ENCODE peak calls at places on chromosome 14, in six cellular contexts. U, X, R, J, O and H are unnamed samples.

GRCh38 chr14:29584992-29585391 is 342.7 kb downstream of the PRKD1 start:
- DNase-seq in U (no peak), X (no peak), O (no peak), J (peak; percentile 27), R (no peak), H (peak; percentile 43)

GRCh38 chr14:75298187-75298985 is 19.8 kb downstream of the FOS start:
- DNase-seq in R (no peak), U (peak; percentile 13), X (no peak), J (no peak), O (no peak), H (no peak)

GRCh38 chr14:92520102-92520651 is 6.6 kb downstream of the RIN3 start:
- DNase-seq in X (no peak), J (no peak), R (no peak), O (no peak), U (no peak), H (no peak)

GRCh38 chr14:65412881-65413738 is 580 bp downstream of the FUT8 start:
- DNase-seq in X (peak; percentile 86), O (no peak), R (no peak), U (peak; percentile 46), J (peak; percentile 59), H (peak; percentile 41)

GRCh38 chr14:102325791-102326345 is 6.3 kb downstream of the ZNF839 start:
- DNase-seq in O (no peak), U (no peak), J (peak; percentile 61), X (no peak), R (no peak), H (no peak)

GRCh38 chr14:103683139-103683538 is 32.1 kb downstream of the XRCC3 start:
- DNase-seq in J (no peak), O (no peak), X (no peak), U (no peak), R (no peak), H (no peak)

GRCh38 chr14:44567997-44568396 is 60.9 kb upstream of the FSCB start:
- DNase-seq in X (no peak), J (no peak), U (no peak), O (no peak), R (no peak), H (no peak)

GRCh38 chr14:94572637-94573303 is 8.5 kb upstream of the SERPINA5 start:
- DNase-seq in U (no peak), R (no peak), J (no peak), O (peak; percentile 1), X (no peak), H (no peak)

GRCh38 chr14:104262515-104263514 is 124.4 kb downstream of the KIF26A start:
- DNase-seq in O (no peak), U (no peak), R (no peak), J (peak; percentile 16), X (no peak), H (no peak)

GRCh38 chr14:27553820-27554219 is 956.0 kb upstream of the NOVA1 start:
- DNase-seq in O (no peak), U (no peak), R (no peak), X (no peak), J (no peak), H (no peak)
- TF ChIP-seq CTCF in O (no peak), U (no peak), R (peak; percentile 39), X (peak; percentile 17), J (no peak), H (no peak)

DNA sequence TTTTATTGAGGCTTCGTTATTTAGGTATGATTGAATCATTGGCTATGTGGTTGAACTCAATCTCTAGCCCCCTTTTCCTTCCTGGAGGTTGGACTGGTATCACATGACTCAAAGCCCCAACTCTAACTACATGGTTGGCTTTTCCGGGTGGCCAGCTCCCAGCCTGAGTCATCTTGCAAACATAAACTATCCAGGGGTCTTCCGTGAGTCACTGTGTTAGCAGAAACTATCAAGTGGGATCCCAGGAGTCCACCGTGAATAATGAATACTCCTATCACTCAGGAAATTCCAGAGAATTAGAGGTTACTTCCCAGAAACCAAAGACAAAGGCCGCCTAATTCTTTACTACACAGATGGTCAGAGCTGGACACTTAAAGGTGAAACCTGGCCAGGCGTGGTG is 19.7 kb upstream of the PLEKHD1 start:
- DNase-seq in X (no peak), O (no peak), J (no peak), R (no peak), U (peak; percentile 73), H (no peak)
- TF ChIP-seq CTCF in X (no peak), O (no peak), J (no peak), R (no peak), U (no peak), H (no peak)

DNA sequence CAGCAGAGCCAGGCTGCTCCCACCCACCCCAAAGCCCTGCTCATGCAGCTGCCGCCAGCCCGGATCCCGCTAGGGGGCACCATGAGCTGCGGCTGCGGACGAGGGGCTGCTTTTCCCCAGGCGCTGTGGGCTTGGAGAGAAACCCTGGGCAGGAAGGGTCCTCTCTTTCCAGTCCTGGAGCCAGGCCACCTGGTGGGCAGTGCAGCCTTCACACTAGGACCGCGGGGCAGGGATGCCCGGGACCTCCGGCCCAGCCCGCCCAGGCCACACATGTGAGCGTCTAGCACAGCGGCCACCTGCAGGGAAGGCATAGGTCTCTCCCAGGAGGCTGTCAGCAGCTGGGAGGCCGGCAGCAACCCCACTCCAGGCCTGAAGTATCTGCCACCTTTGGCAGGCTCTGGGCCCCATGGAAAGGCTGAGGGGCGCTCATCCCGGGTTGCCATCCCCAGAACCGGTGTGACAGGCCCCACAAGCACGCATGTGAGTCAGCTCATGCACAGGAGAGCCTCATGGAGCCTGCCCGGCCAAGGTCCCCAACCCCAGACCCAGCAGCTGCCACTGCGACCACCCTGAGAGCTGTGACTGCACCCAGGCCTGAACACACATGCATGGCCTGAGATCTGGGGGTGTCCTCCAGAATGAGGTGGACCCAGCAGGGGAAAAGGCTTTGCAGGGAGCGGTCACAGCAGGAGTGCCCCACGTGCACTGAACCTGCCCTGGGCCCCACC is 280.0 kb upstream of the RTL1 start:
- DNase-seq in R (peak; percentile 80), O (peak; percentile 8), X (peak; percentile 41), J (peak; percentile 88), U (no peak), H (peak; percentile 86)
- TF ChIP-seq CTCF in R (peak; percentile 42), O (no peak), X (peak; percentile 73), J (peak; percentile 66), U (no peak), H (peak; percentile 40)

GRCh38 chr14:20935303-20935984 is 19.8 kb upstream of the RNASE2 start:
- DNase-seq in R (no peak), O (no peak), J (no peak), U (no peak), X (no peak), H (no peak)

GRCh38 chr14:20934148-20934762 is 21.0 kb upstream of the RNASE2 start:
- DNase-seq in R (no peak), X (peak; percentile 44), J (peak; percentile 62), O (no peak), U (no peak), H (peak; percentile 90)
- TF ChIP-seq CTCF in R (peak; percentile 47), X (peak; percentile 84), J (peak; percentile 68), O (no peak), U (peak; percentile 36), H (peak; percentile 89)